ENCODE peak calls at places on chromosomes 16 and 17, in nine cellular contexts. One of them, this sample, is unnamed.

GRCh38 chr16:75273054-75273925 is 21.9 kb upstream of the BCAR1 start:
- DNase-seq in pancreas: no peak
- DNase-seq in cardiac fibroblast: peak; percentile 73
- DNase-seq in mucosa of descending colon: no peak
- DNase-seq in AG10803: no peak
- DNase-seq in brain microvascular endothelial cell: no peak
- DNase-seq in heart right ventricle: no peak
- DNase-seq in astrocyte of the cerebellum: no peak
- DNase-seq in dorsolateral prefrontal cortex: no peak
- DNase-seq in this sample: peak; percentile 25

GRCh38 chr16:6009151-6009550 is 911.6 kb upstream of the EEF2KMT start:
- DNase-seq in pancreas: no peak
- DNase-seq in AG10803: no peak
- DNase-seq in mucosa of descending colon: no peak
- DNase-seq in cardiac fibroblast: no peak
- DNase-seq in dorsolateral prefrontal cortex: no peak
- DNase-seq in heart right ventricle: no peak
- DNase-seq in brain microvascular endothelial cell: no peak
- DNase-seq in astrocyte of the cerebellum: no peak
- DNase-seq in this sample: no peak

GRCh38 chr17:35679007-35679682 is 52.3 kb upstream of the RASL10B start:
- DNase-seq in dorsolateral prefrontal cortex: no peak
- DNase-seq in AG10803: no peak
- DNase-seq in mucosa of descending colon: no peak
- DNase-seq in pancreas: no peak
- DNase-seq in heart right ventricle: no peak
- DNase-seq in brain microvascular endothelial cell: no peak
- DNase-seq in cardiac fibroblast: no peak
- DNase-seq in astrocyte of the cerebellum: no peak
- DNase-seq in this sample: no peak

GRCh38 chr17:74598346-74599022 is 6.4 kb upstream of the CD300LD start:
- DNase-seq in brain microvascular endothelial cell: no peak
- DNase-seq in cardiac fibroblast: no peak
- DNase-seq in mucosa of descending colon: no peak
- DNase-seq in pancreas: no peak
- DNase-seq in astrocyte of the cerebellum: no peak
- DNase-seq in dorsolateral prefrontal cortex: no peak
- DNase-seq in AG10803: no peak
- DNase-seq in heart right ventricle: no peak
- DNase-seq in this sample: no peak

GRCh38 chr17:79156463-79157095 is 82.0 kb downstream of the ENGASE start:
- DNase-seq in brain microvascular endothelial cell: no peak
- DNase-seq in AG10803: no peak
- DNase-seq in heart right ventricle: no peak
- DNase-seq in pancreas: no peak
- DNase-seq in dorsolateral prefrontal cortex: no peak
- DNase-seq in cardiac fibroblast: no peak
- DNase-seq in mucosa of descending colon: no peak
- DNase-seq in astrocyte of the cerebellum: no peak
- DNase-seq in this sample: no peak

GRCh38 chr16:50396770-50397525 is 28.2 kb upstream of the BRD7 start:
- DNase-seq in AG10803: no peak
- DNase-seq in dorsolateral prefrontal cortex: no peak
- DNase-seq in heart right ventricle: no peak
- DNase-seq in pancreas: no peak
- DNase-seq in cardiac fibroblast: peak; percentile 36
- DNase-seq in brain microvascular endothelial cell: peak; percentile 62
- DNase-seq in mucosa of descending colon: no peak
- DNase-seq in astrocyte of the cerebellum: peak; percentile 45
- DNase-seq in this sample: peak; percentile 19

GRCh38 chr16:69410285-69410990 is 14.0 kb upstream of the CYB5B start:
- DNase-seq in astrocyte of the cerebellum: peak; percentile 23
- DNase-seq in heart right ventricle: no peak
- DNase-seq in pancreas: no peak
- DNase-seq in brain microvascular endothelial cell: peak; percentile 32
- DNase-seq in dorsolateral prefrontal cortex: no peak
- DNase-seq in AG10803: peak; percentile 62
- DNase-seq in mucosa of descending colon: no peak
- DNase-seq in cardiac fibroblast: peak; percentile 92
- DNase-seq in this sample: peak; percentile 86

GRCh38 chr17:40646791-40647548 is 648 bp downstream of the SMARCE1 start:
- DNase-seq in brain microvascular endothelial cell: peak; percentile 28
- DNase-seq in cardiac fibroblast: peak; percentile 17
- DNase-seq in mucosa of descending colon: no peak
- DNase-seq in pancreas: no peak
- DNase-seq in heart right ventricle: no peak
- DNase-seq in astrocyte of the cerebellum: peak; percentile 1
- DNase-seq in dorsolateral prefrontal cortex: no peak
- DNase-seq in AG10803: peak; percentile 66
- DNase-seq in this sample: peak; percentile 8

GRCh38 chr16:84505249-84506156 is 1.0 kb upstream of the MEAK7 start:
- DNase-seq in mucosa of descending colon: peak; percentile 32
- DNase-seq in cardiac fibroblast: no peak
- DNase-seq in astrocyte of the cerebellum: no peak
- DNase-seq in brain microvascular endothelial cell: no peak
- DNase-seq in pancreas: no peak
- DNase-seq in heart right ventricle: no peak
- DNase-seq in AG10803: no peak
- DNase-seq in dorsolateral prefrontal cortex: peak; percentile 38
- DNase-seq in this sample: no peak

GRCh38 chr16:85462405-85463227 is 150.5 kb upstream of the GSE1 start:
- DNase-seq in pancreas: no peak
- DNase-seq in mucosa of descending colon: no peak
- DNase-seq in dorsolateral prefrontal cortex: no peak
- DNase-seq in AG10803: no peak
- DNase-seq in astrocyte of the cerebellum: no peak
- DNase-seq in brain microvascular endothelial cell: no peak
- DNase-seq in cardiac fibroblast: no peak
- DNase-seq in heart right ventricle: peak; percentile 55
- DNase-seq in this sample: no peak

GRCh38 chr17:40803617-40804082 is 3.9 kb upstream of the KRT28 start:
- DNase-seq in dorsolateral prefrontal cortex: peak; percentile 57
- DNase-seq in cardiac fibroblast: peak; percentile 75
- DNase-seq in astrocyte of the cerebellum: peak; percentile 35
- DNase-seq in heart right ventricle: peak; percentile 71
- DNase-seq in mucosa of descending colon: peak; percentile 86
- DNase-seq in pancreas: peak; percentile 52
- DNase-seq in AG10803: peak; percentile 69
- DNase-seq in brain microvascular endothelial cell: peak; percentile 71
- DNase-seq in this sample: peak; percentile 72

GRCh38 chr16:48366165-48367093 is 18.8 kb downstream of the SIAH1 start:
- DNase-seq in AG10803: peak; percentile 94
- DNase-seq in pancreas: peak; percentile 48
- DNase-seq in brain microvascular endothelial cell: peak; percentile 73
- DNase-seq in heart right ventricle: no peak
- DNase-seq in dorsolateral prefrontal cortex: no peak
- DNase-seq in mucosa of descending colon: no peak
- DNase-seq in cardiac fibroblast: peak; percentile 94
- DNase-seq in astrocyte of the cerebellum: peak; percentile 66
- DNase-seq in this sample: peak; percentile 97

GRCh38 chr16:11407047-11407982 is 62.1 kb downstream of the RMI2 start:
- DNase-seq in mucosa of descending colon: peak; percentile 55
- DNase-seq in dorsolateral prefrontal cortex: no peak
- DNase-seq in astrocyte of the cerebellum: peak; percentile 42
- DNase-seq in AG10803: peak; percentile 67
- DNase-seq in pancreas: peak; percentile 40
- DNase-seq in heart right ventricle: peak; percentile 58
- DNase-seq in brain microvascular endothelial cell: peak; percentile 76
- DNase-seq in cardiac fibroblast: peak; percentile 84
- DNase-seq in this sample: peak; percentile 74

GRCh38 chr17:71068351-71068750 is 899.0 kb downstream of the KCNJ2 start:
- DNase-seq in cardiac fibroblast: peak; percentile 34
- DNase-seq in AG10803: no peak
- DNase-seq in mucosa of descending colon: no peak
- DNase-seq in brain microvascular endothelial cell: peak; percentile 8
- DNase-seq in pancreas: no peak
- DNase-seq in astrocyte of the cerebellum: no peak
- DNase-seq in dorsolateral prefrontal cortex: no peak
- DNase-seq in heart right ventricle: no peak
- DNase-seq in this sample: peak; percentile 4

GRCh38 chr17:71071041-71071440 is 901.7 kb downstream of the KCNJ2 start:
- DNase-seq in astrocyte of the cerebellum: no peak
- DNase-seq in AG10803: no peak
- DNase-seq in cardiac fibroblast: no peak
- DNase-seq in dorsolateral prefrontal cortex: no peak
- DNase-seq in mucosa of descending colon: no peak
- DNase-seq in brain microvascular endothelial cell: no peak
- DNase-seq in heart right ventricle: no peak
- DNase-seq in pancreas: no peak
- DNase-seq in this sample: no peak

GRCh38 chr17:71071837-71072236 is 902.5 kb downstream of the KCNJ2 start:
- DNase-seq in dorsolateral prefrontal cortex: no peak
- DNase-seq in pancreas: no peak
- DNase-seq in brain microvascular endothelial cell: peak; percentile 100
- DNase-seq in cardiac fibroblast: peak; percentile 99
- DNase-seq in AG10803: peak; percentile 92
- DNase-seq in mucosa of descending colon: no peak
- DNase-seq in heart right ventricle: no peak
- DNase-seq in astrocyte of the cerebellum: peak; percentile 97
- DNase-seq in this sample: peak; percentile 91
- TF ChIP-seq CTCF in dorsolateral prefrontal cortex: no peak
- TF ChIP-seq CTCF in pancreas: no peak
- TF ChIP-seq CTCF in brain microvascular endothelial cell: no peak
- TF ChIP-seq CTCF in cardiac fibroblast: no peak
- TF ChIP-seq CTCF in AG10803: no peak
- TF ChIP-seq CTCF in mucosa of descending colon: no peak
- TF ChIP-seq CTCF in heart right ventricle: no peak
- TF ChIP-seq CTCF in astrocyte of the cerebellum: no peak
- TF ChIP-seq CTCF in this sample: no peak

GRCh38 chr16:67392301-67393059 is 818 bp downstream of the TPPP3 start:
- DNase-seq in dorsolateral prefrontal cortex: no peak
- DNase-seq in cardiac fibroblast: no peak
- DNase-seq in brain microvascular endothelial cell: no peak
- DNase-seq in heart right ventricle: no peak
- DNase-seq in astrocyte of the cerebellum: no peak
- DNase-seq in AG10803: no peak
- DNase-seq in pancreas: no peak
- DNase-seq in mucosa of descending colon: no peak
- DNase-seq in this sample: no peak

GRCh38 chr16:67393790-67394270 is 532 bp upstream of the TPPP3 start:
- DNase-seq in cardiac fibroblast: no peak
- DNase-seq in mucosa of descending colon: peak; percentile 39
- DNase-seq in AG10803: no peak
- DNase-seq in brain microvascular endothelial cell: no peak
- DNase-seq in astrocyte of the cerebellum: no peak
- DNase-seq in dorsolateral prefrontal cortex: no peak
- DNase-seq in pancreas: no peak
- DNase-seq in heart right ventricle: no peak
- DNase-seq in this sample: no peak

GRCh38 chr16:67391424-67392300 is 1.6 kb downstream of the TPPP3 start:
- DNase-seq in AG10803: peak; percentile 31
- DNase-seq in dorsolateral prefrontal cortex: peak; percentile 96
- DNase-seq in heart right ventricle: no peak
- DNase-seq in astrocyte of the cerebellum: no peak
- DNase-seq in mucosa of descending colon: peak; percentile 43
- DNase-seq in brain microvascular endothelial cell: no peak
- DNase-seq in pancreas: peak; percentile 24
- DNase-seq in cardiac fibroblast: no peak
- DNase-seq in this sample: no peak

GRCh38 chr16:67394271-67395104 is 1.2 kb upstream of the TPPP3 start:
- DNase-seq in AG10803: no peak
- DNase-seq in brain microvascular endothelial cell: no peak
- DNase-seq in astrocyte of the cerebellum: no peak
- DNase-seq in dorsolateral prefrontal cortex: no peak
- DNase-seq in cardiac fibroblast: no peak
- DNase-seq in pancreas: peak; percentile 27
- DNase-seq in mucosa of descending colon: peak; percentile 46
- DNase-seq in heart right ventricle: no peak
- DNase-seq in this sample: no peak

DNA sequence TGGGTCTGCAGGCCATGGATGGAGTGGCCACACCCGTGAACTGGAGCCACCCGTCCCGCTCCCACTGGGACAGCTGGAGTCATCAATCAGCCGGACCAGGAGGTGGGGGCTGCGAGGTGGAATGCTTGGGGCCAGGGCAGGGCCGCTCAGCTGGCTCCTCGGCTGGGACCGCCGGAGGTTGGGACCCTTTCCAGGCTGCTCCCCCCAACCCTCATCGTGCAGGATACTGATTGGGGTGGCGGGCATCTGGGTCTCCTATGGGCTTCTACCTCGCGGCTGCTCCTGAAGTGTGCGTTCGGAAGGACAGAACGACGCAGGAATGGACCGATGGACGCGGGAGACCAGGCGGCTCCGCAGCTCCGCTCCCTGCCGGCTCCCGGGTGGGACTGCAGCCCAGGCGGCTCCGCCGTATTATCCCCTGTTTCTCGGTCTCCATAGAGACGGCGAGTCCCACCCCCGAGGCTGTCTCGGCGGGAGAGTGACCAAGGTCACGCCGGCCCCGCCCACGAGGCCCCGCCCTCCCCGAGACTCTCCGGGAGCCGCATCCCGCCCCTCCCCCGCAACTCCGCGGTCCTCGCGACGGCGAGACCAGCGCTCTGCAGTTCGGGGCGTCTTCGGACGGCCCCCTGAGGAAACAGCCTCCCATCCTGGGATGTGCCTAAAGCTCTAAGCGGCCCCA is at the start of gene TPPP3:
- DNase-seq in brain microvascular endothelial cell: peak; percentile 83
- DNase-seq in astrocyte of the cerebellum: no peak
- DNase-seq in heart right ventricle: peak; percentile 95
- DNase-seq in dorsolateral prefrontal cortex: peak; percentile 89
- DNase-seq in pancreas: peak; percentile 92
- DNase-seq in mucosa of descending colon: peak; percentile 92
- DNase-seq in AG10803: peak; percentile 69
- DNase-seq in cardiac fibroblast: peak; percentile 71
- DNase-seq in this sample: peak; percentile 66
- TF ChIP-seq CTCF in brain microvascular endothelial cell: peak; percentile 84
- TF ChIP-seq CTCF in astrocyte of the cerebellum: peak; percentile 60
- TF ChIP-seq CTCF in heart right ventricle: peak; percentile 70
- TF ChIP-seq CTCF in dorsolateral prefrontal cortex: peak; percentile 72
- TF ChIP-seq CTCF in pancreas: peak; percentile 78
- TF ChIP-seq CTCF in mucosa of descending colon: peak; percentile 77
- TF ChIP-seq CTCF in AG10803: peak; percentile 61
- TF ChIP-seq CTCF in cardiac fibroblast: peak; percentile 75
- TF ChIP-seq CTCF in this sample: peak; percentile 78

GRCh38 chr17:2331303-2331702 is 5.0 kb downstream of the TSR1 start:
- DNase-seq in brain microvascular endothelial cell: no peak
- DNase-seq in mucosa of descending colon: no peak
- DNase-seq in cardiac fibroblast: no peak
- DNase-seq in dorsolateral prefrontal cortex: no peak
- DNase-seq in AG10803: no peak
- DNase-seq in heart right ventricle: no peak
- DNase-seq in astrocyte of the cerebellum: no peak
- DNase-seq in pancreas: no peak
- DNase-seq in this sample: no peak
- TF ChIP-seq CTCF in brain microvascular endothelial cell: peak; percentile 7
- TF ChIP-seq CTCF in mucosa of descending colon: no peak
- TF ChIP-seq CTCF in cardiac fibroblast: no peak
- TF ChIP-seq CTCF in dorsolateral prefrontal cortex: no peak
- TF ChIP-seq CTCF in AG10803: no peak
- TF ChIP-seq CTCF in heart right ventricle: no peak
- TF ChIP-seq CTCF in astrocyte of the cerebellum: no peak
- TF ChIP-seq CTCF in pancreas: no peak
- TF ChIP-seq CTCF in this sample: no peak

DNA sequence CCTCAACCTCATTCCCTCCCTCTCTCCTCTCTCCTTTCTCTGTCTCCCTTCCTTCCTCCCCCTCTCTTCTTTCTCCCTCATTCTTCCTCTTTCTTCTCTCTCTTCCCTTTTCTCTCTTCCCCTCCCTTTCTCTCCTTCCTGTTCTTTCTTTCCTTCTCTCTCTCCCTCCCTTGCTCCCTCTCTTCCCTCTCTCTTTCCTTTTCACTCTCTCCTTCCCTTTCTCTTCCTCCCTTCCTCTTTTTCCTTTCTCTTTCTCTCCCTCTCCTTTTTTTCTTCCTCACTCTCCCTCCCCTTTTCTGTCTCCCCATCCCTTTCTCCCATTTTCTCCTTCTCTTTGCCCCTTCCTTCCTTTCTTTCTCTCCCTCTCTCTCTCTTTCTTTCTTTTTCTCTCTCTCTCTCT is 7.9 kb upstream of the ELAC2 start:
- DNase-seq in astrocyte of the cerebellum: no peak
- DNase-seq in AG10803: no peak
- DNase-seq in heart right ventricle: no peak
- DNase-seq in brain microvascular endothelial cell: no peak
- DNase-seq in mucosa of descending colon: no peak
- DNase-seq in dorsolateral prefrontal cortex: no peak
- DNase-seq in pancreas: no peak
- DNase-seq in cardiac fibroblast: no peak
- DNase-seq in this sample: no peak
- TF ChIP-seq CTCF in astrocyte of the cerebellum: no peak
- TF ChIP-seq CTCF in AG10803: no peak
- TF ChIP-seq CTCF in heart right ventricle: no peak
- TF ChIP-seq CTCF in brain microvascular endothelial cell: no peak
- TF ChIP-seq CTCF in mucosa of descending colon: no peak
- TF ChIP-seq CTCF in dorsolateral prefrontal cortex: no peak
- TF ChIP-seq CTCF in pancreas: no peak
- TF ChIP-seq CTCF in cardiac fibroblast: no peak
- TF ChIP-seq CTCF in this sample: no peak

This sample was measured in fibroblast of the aortic adventitia.